ENCODE peak calls at places on chromosomes 13 and 19, in nine cellular contexts. E is astrocyte, Z is lung, V is psoas muscle, D is BE2C, Q is heart left ventricle, O is adrenal gland, H is tibial nerve, U is PC-9. A is an unnamed sample. For H3K4me1, the result is how much of the 10 kb centered on the place peaks cover.

GRCh38 chr13:65461590-65461989 is 1768.5 kb downstream of the PCDH9 start:
- DNase-seq in E (peak), Z (no peak), V (no peak), D (no peak), Q (no peak), O (no peak), H (no peak), U (no peak), A (peak)

GRCh38 chr13:79451500-79451962 is 29.4 kb upstream of the NDFIP2 start:
- DNase-seq in E (peak), Z (no peak), V (no peak), D (peak), Q (no peak), O (peak), H (no peak), U (no peak), A (peak)

GRCh38 chr13:45413826-45414312 is 4.3 kb downstream of the SLC25A30 start:
- DNase-seq in E (peak), Z (no peak), V (no peak), D (no peak), Q (no peak), O (no peak), H (no peak), U (no peak), A (no peak)

GRCh38 chr13:111251646-111252448 is 68.6 kb upstream of the TEX29 start:
- DNase-seq in E (no peak), Z (no peak), V (no peak), D (no peak), Q (no peak), O (no peak), H (no peak), U (no peak), A (peak)

GRCh38 chr13:34164585-34164984 is 346.6 kb downstream of the RFC3 start:
- DNase-seq in E (peak), Z (no peak), V (no peak), D (no peak), Q (no peak), O (no peak), H (no peak), U (no peak), A (no peak)

GRCh38 chr13:81738364-81738763 is 1397.4 kb upstream of the SPRY2 start:
- DNase-seq in E (no peak), Z (no peak), V (no peak), D (no peak), Q (no peak), O (no peak), H (no peak), U (no peak), A (no peak)

GRCh38 chr19:45780448-45781281 is 1.6 kb downstream of the DMPK start:
- DNase-seq in E (no peak), Z (no peak), V (no peak), D (no peak), Q (no peak), O (peak), H (no peak), U (no peak), A (no peak)

GRCh38 chr13:20847298-20847697 is 55.2 kb downstream of the XPO4 start:
- DNase-seq in E (no peak), Z (no peak), V (no peak), D (peak), Q (no peak), O (no peak), H (no peak), U (no peak), A (peak)

GRCh38 chr13:111518161-111518791 is 197.8 kb downstream of the TEX29 start:
- DNase-seq in E (no peak), Z (no peak), V (no peak), D (no peak), Q (no peak), O (no peak), H (no peak), U (no peak), A (no peak)

GRCh38 chr19:17881701-17882100 is 10.0 kb downstream of the SLC5A5 start:
- DNase-seq in E (no peak), Z (no peak), V (no peak), D (no peak), Q (no peak), O (no peak), H (no peak), U (no peak), A (no peak)

GRCh38 chr13:83452292-83452950 is 429.9 kb downstream of the SLITRK1 start:
- DNase-seq in E (no peak), Z (no peak), V (peak), D (peak), Q (no peak), O (no peak), H (no peak), U (no peak), A (no peak)

GRCh38 chr13:54536112-54536511 is 1507.5 kb downstream of the OLFM4 start:
- DNase-seq in E (no peak), Z (no peak), V (no peak), D (no peak), Q (no peak), O (no peak), H (no peak), U (no peak), A (no peak)

GRCh38 chr19:38270587-38271167 is 6.3 kb downstream of the SPINT2 start:
- DNase-seq in E (peak), Z (no peak), V (no peak), D (no peak), Q (no peak), O (peak), H (no peak), U (peak), A (no peak)

GRCh38 chr19:9673912-9674668 is 810 bp downstream of the ZNF562 start:
- DNase-seq in E (peak), Z (no peak), V (no peak), D (no peak), Q (no peak), O (no peak), H (no peak), U (peak), A (no peak)

GRCh38 chr19:30174791-30175190 is 197.4 kb upstream of the ZNF536 start:
- DNase-seq in E (no peak), Z (no peak), V (no peak), D (no peak), Q (no peak), O (no peak), H (no peak), U (no peak), A (no peak)

GRCh38 chr19:30174357-30174645 is 197.9 kb upstream of the ZNF536 start:
- DNase-seq in E (no peak), Z (no peak), V (no peak), D (no peak), Q (no peak), O (no peak), H (no peak), U (no peak), A (no peak)

GRCh38 chr19:30180691-30181090 is 191.5 kb upstream of the ZNF536 start:
- DNase-seq in E (no peak), Z (no peak), V (no peak), D (no peak), Q (no peak), O (no peak), H (no peak), U (no peak), A (no peak)

GRCh38 chr19:30175987-30176386 is 196.2 kb upstream of the ZNF536 start:
- DNase-seq in E (no peak), Z (no peak), V (no peak), D (no peak), Q (no peak), O (no peak), H (no peak), U (no peak), A (no peak)

GRCh38 chr19:30178721-30179402 is 193.3 kb upstream of the ZNF536 start:
- DNase-seq in E (no peak), Z (no peak), V (no peak), D (no peak), Q (no peak), O (no peak), H (no peak), U (no peak), A (no peak)
- H3K4me1 ChIP-seq in E (under half), Z (under half), V (under half), D (under half), Q (under half), O (under half), H (under half), U (under half), A (under half)

GRCh38 chr19:33728141-33728540 is 68.5 kb upstream of the KCTD15 start:
- DNase-seq in E (no peak), Z (no peak), V (no peak), D (no peak), Q (no peak), O (no peak), H (no peak), U (no peak), A (no peak)
- TF ChIP-seq CTCF in E (no peak), Z (no peak), V (no peak), D (no peak), Q (no peak), O (no peak), H (no peak), U (no peak), A (no peak)

GRCh38 chr19:50332264-50333038 is 3.3 kb upstream of the KCNC3 start:
- DNase-seq in E (no peak), Z (no peak), V (peak), D (no peak), Q (no peak), O (no peak), H (no peak), U (peak), A (no peak)
- H3K4me3 ChIP-seq in E (no peak), Z (no peak), V (peak), D (no peak), Q (peak), O (peak), H (no peak), U (peak), A (peak)

DNA sequence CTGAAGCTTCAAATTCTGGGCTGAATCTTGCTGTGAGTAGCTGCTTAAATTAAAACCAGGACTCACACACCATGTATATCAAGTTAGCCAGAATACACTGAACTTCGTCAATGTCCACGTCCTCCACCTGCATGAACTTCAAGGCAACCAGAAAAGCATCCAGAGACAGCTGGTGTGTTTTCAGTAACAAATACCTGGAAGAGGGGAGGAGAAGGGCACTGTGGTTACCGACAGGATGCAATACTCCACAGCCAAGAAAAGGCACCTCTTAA is 20.4 kb downstream of the PROZ start:
- DNase-seq in E (peak), Z (no peak), V (no peak), D (no peak), Q (no peak), O (no peak), H (no peak), U (no peak), A (no peak)
- H3K4me1 ChIP-seq in E (under half), Z (under half), V (under half), D (under half), Q (under half), O (under half), H (under half), U (under half), A (under half)

GRCh38 chr19:43766755-43767043 is 11.9 kb upstream of the SMG9 start:
- DNase-seq in E (no peak), Z (no peak), V (no peak), D (no peak), Q (no peak), O (no peak), H (no peak), U (no peak), A (no peak)
- TF ChIP-seq CTCF in E (no peak), Z (no peak), V (no peak), D (no peak), Q (no peak), O (no peak), H (no peak), U (peak), A (no peak)

GRCh38 chr13:95404141-95404882 is 103.1 kb upstream of the ABCC4 start:
- DNase-seq in E (peak), Z (peak), V (peak), D (peak), Q (peak), O (peak), H (peak), U (peak), A (peak)

DNA sequence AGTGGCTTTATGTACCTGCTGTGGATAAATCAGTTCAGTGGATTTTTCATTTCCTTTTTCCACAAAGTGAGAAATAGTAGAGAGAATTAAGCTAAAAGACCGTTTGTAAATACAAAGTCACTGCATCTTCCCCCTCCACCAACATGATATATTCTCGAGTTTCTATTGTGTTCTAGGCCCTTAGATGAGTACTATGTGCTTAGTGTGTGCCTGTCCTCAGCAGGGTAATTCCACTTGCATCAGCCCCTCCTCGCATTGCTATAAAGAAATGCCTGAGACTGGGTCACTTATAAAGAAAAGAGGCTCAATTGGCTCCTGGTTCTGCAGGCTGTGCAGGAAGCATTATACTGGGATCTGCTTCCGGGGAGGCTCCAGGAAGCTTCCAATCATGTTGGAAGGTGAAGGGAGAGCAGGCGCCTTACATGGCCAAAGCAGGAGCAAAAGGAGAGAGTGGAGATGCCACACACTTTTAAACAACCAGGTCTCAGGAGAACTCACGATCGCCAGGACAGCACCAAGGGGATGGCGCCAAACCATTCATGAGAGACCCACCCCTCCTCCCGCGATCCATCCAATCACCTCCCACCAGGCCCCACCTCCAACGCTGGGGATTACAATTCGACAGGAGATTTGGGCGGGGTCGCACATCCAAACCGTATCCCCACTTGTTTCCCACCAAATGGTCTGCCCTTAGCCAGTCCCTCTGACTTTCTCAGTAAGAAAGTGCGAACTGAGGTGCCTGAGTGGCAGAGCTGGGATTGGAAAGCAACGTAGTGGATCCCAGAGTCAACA is 102.3 kb upstream of the ABCC4 start:
- DNase-seq in E (peak), Z (no peak), V (no peak), D (no peak), Q (no peak), O (no peak), H (no peak), U (no peak), A (no peak)
- H3K4me3 ChIP-seq in E (peak), Z (no peak), V (peak), D (peak), Q (peak), O (peak), H (peak), U (no peak), A (peak)

GRCh38 chr19:5823579-5824281 is 15.8 kb downstream of the FUT6 start:
- DNase-seq in E (no peak), Z (no peak), V (no peak), D (peak), Q (no peak), O (no peak), H (no peak), U (no peak), A (no peak)

GRCh38 chr19:5818594-5818993 is 13.7 kb downstream of the NRTN start:
- DNase-seq in E (no peak), Z (no peak), V (no peak), D (no peak), Q (no peak), O (no peak), H (no peak), U (no peak), A (no peak)

GRCh38 chr19:5820785-5821184 is 15.9 kb downstream of the NRTN start:
- DNase-seq in E (no peak), Z (no peak), V (no peak), D (no peak), Q (no peak), O (no peak), H (no peak), U (no peak), A (no peak)

GRCh38 chr19:5822181-5822844 is 17.2 kb downstream of the FUT6 start:
- DNase-seq in E (no peak), Z (no peak), V (no peak), D (no peak), Q (no peak), O (no peak), H (no peak), U (no peak), A (no peak)

DNA sequence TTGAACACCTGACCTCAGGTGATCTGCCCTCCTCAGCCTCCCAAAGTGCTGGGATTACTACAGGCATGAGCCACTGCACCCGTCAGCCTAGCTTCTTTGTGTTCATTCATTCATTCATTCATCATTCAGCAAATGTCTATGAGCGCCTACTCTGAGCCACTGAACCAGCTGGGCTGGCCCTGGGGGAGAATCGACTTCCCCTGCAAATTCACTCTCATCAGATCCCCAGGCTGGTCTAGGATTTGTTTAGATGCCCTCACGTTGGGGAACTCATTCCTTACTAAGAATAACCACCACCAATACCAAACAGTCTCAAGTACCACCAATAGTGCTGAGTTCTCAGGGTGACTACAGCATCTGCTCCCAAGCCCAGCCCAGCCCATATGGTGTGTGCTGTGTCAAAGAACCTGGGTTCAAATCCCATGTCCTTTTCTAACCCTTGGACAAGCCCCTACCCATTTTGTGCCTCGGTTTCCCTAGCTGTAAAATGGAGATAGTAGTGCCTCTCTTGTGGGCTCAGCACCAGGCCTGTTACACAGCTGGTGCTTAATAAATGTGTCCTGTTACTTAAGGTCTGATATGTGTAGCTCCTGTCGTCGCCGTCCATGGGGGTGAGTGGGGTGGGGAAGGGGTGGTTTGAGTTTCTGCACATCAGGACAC is 16.8 kb downstream of the NRTN start:
- DNase-seq in E (no peak), Z (no peak), V (no peak), D (no peak), Q (no peak), O (no peak), H (no peak), U (no peak), A (no peak)
- H3K4me1 ChIP-seq in E (under half), Z (under half), V (under half), D (under half), Q (under half), O (under half), H (under half), U (under half), A (under half)

A was measured in cardiac muscle cell.